ENCODE peak calls at places on chromosomes 4 and X, in nine cellular contexts. H, Y, I, U, K, G, P, X and Z are unnamed samples.

GRCh38 chr4:84286048-84286447 is 213.0 kb downstream of the NKX6-1 start:
- DNase-seq in H (peak), Y (no peak), I (no peak), U (no peak), K (no peak), G (no peak), P (no peak), X (no peak), Z (no peak)

GRCh38 chrX:45806410-45807121 is 605.9 kb upstream of the DIPK2B start:
- DNase-seq in H (peak), Y (no peak), I (peak), U (no peak), K (peak), G (peak), P (no peak), X (no peak), Z (peak)

GRCh38 chr4:151678048-151678853 is 82.6 kb downstream of the GATB start:
- DNase-seq in H (no peak), Y (no peak), I (no peak), U (no peak), K (no peak), G (no peak), P (no peak), X (no peak), Z (no peak)

GRCh38 chr4:169795585-169795984 is 37.8 kb upstream of the HPF1 start:
- DNase-seq in H (peak), Y (no peak), I (peak), U (no peak), K (peak), G (no peak), P (no peak), X (no peak), Z (no peak)

GRCh38 chrX:31038585-31039326 is 33.1 kb downstream of the FTHL17 start:
- DNase-seq in H (peak), Y (peak), I (peak), U (no peak), K (peak), G (peak), P (no peak), X (no peak), Z (no peak)

GRCh38 chrX:40504801-40505605 is 75.8 kb upstream of the ATP6AP2 start:
- DNase-seq in H (peak), Y (no peak), I (peak), U (no peak), K (peak), G (no peak), P (no peak), X (no peak), Z (no peak)

GRCh38 chrX:108420481-108420880 is 17.7 kb downstream of the COL4A6 start:
- DNase-seq in H (no peak), Y (no peak), I (no peak), U (no peak), K (no peak), G (no peak), P (no peak), X (no peak), Z (no peak)

GRCh38 chr4:176186067-176186466 is 9.3 kb downstream of the SPATA4 start:
- DNase-seq in H (no peak), Y (no peak), I (no peak), U (no peak), K (no peak), G (no peak), P (no peak), X (no peak), Z (no peak)